ENCODE peak calls at places on chromosomes 13 and 19, in four cellular contexts. J is right atrium auricular region, G is body of pancreas, I is B cell. L is an unnamed sample.
A peak's percentile ranks its signal among the peaks of the same experiment; 100 is the strongest.

GRCh38 chr19:6238643-6239281 is 41.0 kb downstream of the MLLT1 start:
- DNase-seq in G (peak; percentile 57), J (no peak), I (no peak), L (no peak)

GRCh38 chr13:19633340-19634128 is at the start of gene MPHOSPH8:
- DNase-seq in I (peak; percentile 97), G (peak; percentile 96), J (peak; percentile 97), L (peak; percentile 90)

GRCh38 chr19:4122480-4122879 is 1.4 kb downstream of the MAP2K2 start:
- DNase-seq in J (no peak), G (no peak), I (no peak), L (no peak)

GRCh38 chr13:25493930-25494707 is 122.3 kb downstream of the ATP8A2 start:
- DNase-seq in I (no peak), G (no peak), J (no peak), L (peak; percentile 11)

GRCh38 chr19:1767464-1767933 is 14.2 kb downstream of the ONECUT3 start:
- DNase-seq in G (peak; percentile 47), J (no peak), I (peak; percentile 81), L (peak; percentile 75)

GRCh38 chr19:58399903-58400637 is 4.6 kb downstream of the RNF225 start:
- DNase-seq in J (no peak), G (no peak), I (no peak), L (no peak)

GRCh38 chr19:8208710-8209110 is 460 bp upstream of the CERS4 start:
- DNase-seq in G (no peak), I (no peak), J (peak; percentile 59), L (no peak)

GRCh38 chr13:106799731-106800335 is 231.9 kb upstream of the ARGLU1 start:
- DNase-seq in I (no peak), J (no peak), G (no peak), L (no peak)

GRCh38 chr19:47225746-47226425 is 5.1 kb downstream of the BBC3 start:
- DNase-seq in I (peak; percentile 95), J (peak; percentile 89), G (peak; percentile 93), L (peak; percentile 89)

GRCh38 chr19:2865334-2866221 is 1.6 kb upstream of the ZNF556 start:
- DNase-seq in G (no peak), I (no peak), J (no peak), L (no peak)

GRCh38 chr19:42115219-42115618 is 17.0 kb downstream of the POU2F2 start:
- DNase-seq in J (no peak), G (peak; percentile 85), I (no peak), L (no peak)

GRCh38 chr19:54164369-54165068 is 5.0 kb upstream of the LENG1 start:
- DNase-seq in J (peak; percentile 68), I (peak; percentile 37), G (peak; percentile 62), L (peak; percentile 64)

GRCh38 chr13:39144941-39145533 is 106.8 kb downstream of the NHLRC3 start:
- DNase-seq in J (peak; percentile 67), I (peak; percentile 10), G (peak; percentile 69), L (peak; percentile 57)

GRCh38 chr19:10269333-10270179 is 1.4 kb upstream of the ICAM1 start:
- DNase-seq in G (peak; percentile 81), J (peak; percentile 93), I (peak; percentile 93), L (peak; percentile 95)

GRCh38 chr13:44331446-44331845 is 42.2 kb upstream of the SERP2 start:
- DNase-seq in I (no peak), G (no peak), J (no peak), L (no peak)

GRCh38 chr19:50710612-50711011 is 9.0 kb downstream of the SHANK1 start:
- DNase-seq in I (no peak), G (no peak), J (no peak), L (no peak)

GRCh38 chr19:47507924-47508553 is 6.8 kb downstream of the NAPA start:
- DNase-seq in G (peak; percentile 39), I (no peak), J (no peak), L (no peak)

GRCh38 chr13:51801631-51802099 is 2.3 kb downstream of the DHRS12 start:
- DNase-seq in I (no peak), J (peak; percentile 83), G (peak; percentile 93), L (no peak)

GRCh38 chr13:72637561-72637960 is 89.9 kb downstream of the MZT1 start:
- DNase-seq in G (no peak), J (no peak), I (no peak), L (no peak)

GRCh38 chr19:3808420-3809143 is 22.4 kb upstream of the MATK start:
- DNase-seq in G (peak; percentile 14), J (no peak), I (no peak), L (no peak)

GRCh38 chr19:45767881-45768643 is 990 bp downstream of the SIX5 start:
- DNase-seq in G (peak; percentile 86), I (peak; percentile 66), J (peak; percentile 71), L (peak; percentile 57)

GRCh38 chr19:4524808-4525562 is 6.7 kb upstream of the PLIN4 start:
- DNase-seq in J (no peak), G (peak; percentile 66), I (peak; percentile 73), L (peak; percentile 77)

GRCh38 chr19:36772341-36773222 is at the start of gene ZNF850:
- DNase-seq in G (peak; percentile 97), I (peak; percentile 94), J (peak; percentile 95), L (peak; percentile 94)

GRCh38 chr13:108624108-108624507 is 5.3 kb upstream of the MYO16 start:
- DNase-seq in I (no peak), J (no peak), G (no peak), L (no peak)

GRCh38 chr19:2722541-2723344 is 1.6 kb upstream of the DIRAS1 start:
- DNase-seq in I (no peak), G (peak; percentile 44), J (peak; percentile 70), L (no peak)

GRCh38 chr19:339262-339887 is 5.2 kb downstream of the MIER2 start:
- DNase-seq in G (no peak), I (no peak), J (no peak), L (no peak)

GRCh38 chr13:45102136-45102802 is 18.0 kb upstream of the GTF2F2 start:
- DNase-seq in G (no peak), J (no peak), I (no peak), L (no peak)

GRCh38 chr13:36453518-36453917 is 21.2 kb downstream of the CCNA1 start:
- DNase-seq in G (no peak), I (no peak), J (no peak), L (no peak)

GRCh38 chr13:106917673-106918652 is 350.0 kb upstream of the ARGLU1 start:
- DNase-seq in J (peak; percentile 74), G (peak; percentile 77), I (peak; percentile 71), L (peak; percentile 91)

GRCh38 chr19:49422407-49423277 is 599 bp downstream of the PTH2 start:
- DNase-seq in J (no peak), G (peak; percentile 45), I (peak; percentile 60), L (peak; percentile 75)

GRCh38 chr13:50699874-50700663 is 143.4 kb downstream of the DLEU7 start:
- DNase-seq in J (no peak), I (no peak), G (no peak), L (no peak)

GRCh38 chr13:87925006-87925405 is 253.8 kb downstream of the SLITRK5 start:
- DNase-seq in G (no peak), I (no peak), J (no peak), L (no peak)

DNA sequence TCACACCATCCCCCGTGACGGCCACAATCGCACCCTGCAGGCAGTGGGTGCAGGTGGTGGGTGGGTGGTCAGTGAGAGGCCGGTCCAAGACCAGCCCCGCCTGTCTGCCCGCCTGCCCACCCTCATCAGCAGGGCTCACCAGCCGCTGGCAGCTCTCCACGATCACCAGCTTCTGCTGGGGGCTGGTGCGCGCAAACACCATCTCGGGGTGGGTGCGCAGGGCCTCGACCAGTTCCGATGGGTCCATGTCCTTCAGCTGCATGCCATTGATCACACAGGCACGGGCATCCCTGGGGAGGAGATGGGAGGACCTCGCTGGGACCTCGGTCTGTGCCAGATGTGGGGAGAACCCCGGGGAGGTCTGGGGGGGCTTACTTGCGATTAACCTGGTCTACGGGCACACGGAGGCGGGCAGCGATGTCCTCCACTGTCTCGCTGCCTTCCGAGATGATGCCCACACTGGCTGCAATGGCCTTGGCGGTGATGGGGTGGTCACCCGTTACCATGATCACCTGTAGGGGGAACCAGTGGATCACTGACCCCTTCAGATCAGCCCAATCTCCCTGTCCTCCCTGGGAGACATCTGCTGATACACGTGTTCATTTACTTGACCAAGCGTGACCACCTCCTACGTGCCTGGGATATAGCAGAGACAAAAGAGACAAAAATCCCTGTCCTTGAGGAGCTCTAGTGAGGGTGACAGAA is 8.0 kb downstream of the ATP4A start:
- DNase-seq in I (no peak), G (peak; percentile 34), J (no peak), L (peak; percentile 56)
- TF ChIP-seq CTCF in I (no peak), G (peak; percentile 40), J (no peak), L (no peak)

GRCh38 chr19:16141043-16141442 is 2.4 kb upstream of the HSH2D start:
- DNase-seq in G (no peak), I (peak; percentile 83), J (no peak), L (no peak)
- TF ChIP-seq CTCF in G (no peak), I (peak; percentile 21), J (no peak), L (no peak)

GRCh38 chr13:49353908-49354307 is 90.0 kb downstream of the CAB39L start:
- DNase-seq in J (no peak), G (no peak), I (no peak), L (no peak)
- TF ChIP-seq CTCF in J (no peak), G (no peak), I (no peak), L (no peak)

GRCh38 chr13:73772449-73773186 is 361.6 kb downstream of the KLF12 start:
- DNase-seq in J (no peak), I (no peak), G (no peak), L (no peak)

GRCh38 chr13:73765651-73766384 is 368.4 kb downstream of the KLF12 start:
- DNase-seq in I (peak; percentile 65), G (peak; percentile 92), J (peak; percentile 75), L (peak; percentile 65)

GRCh38 chr13:73767191-73767741 is 366.9 kb downstream of the KLF12 start:
- DNase-seq in I (peak; percentile 26), J (no peak), G (no peak), L (no peak)

DNA sequence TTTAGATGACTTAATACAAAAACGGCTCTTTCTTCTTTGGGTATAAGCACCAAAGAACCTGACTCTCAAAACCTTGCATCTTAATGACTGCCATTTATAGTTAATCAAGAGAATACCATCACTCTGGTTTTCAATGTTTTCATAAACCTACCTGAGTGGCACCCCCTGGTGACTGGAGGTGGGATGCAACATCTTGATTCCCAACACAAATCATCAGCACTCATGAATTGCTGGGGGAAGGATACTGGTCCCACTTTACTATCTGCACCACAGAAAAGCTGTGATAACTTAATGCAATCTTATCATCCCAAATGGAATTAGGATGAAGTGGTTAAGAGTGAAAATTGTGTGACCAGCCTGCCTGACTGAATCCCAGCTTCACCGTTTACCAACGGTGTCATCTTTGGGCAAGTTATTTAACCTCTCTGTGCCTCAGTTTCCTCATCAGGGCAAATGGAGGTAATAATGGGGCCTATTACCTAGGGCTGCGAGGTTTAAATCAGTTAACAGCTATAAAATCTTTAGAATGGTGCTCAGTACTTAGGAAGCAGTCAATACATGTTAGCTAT is 366.4 kb downstream of the KLF12 start:
- DNase-seq in J (no peak), G (no peak), I (peak; percentile 23), L (peak; percentile 24)
- TF ChIP-seq CTCF in J (no peak), G (peak; percentile 12), I (peak; percentile 60), L (peak; percentile 61)

GRCh38 chr13:59176775-59177174 is 987.0 kb downstream of the DIAPH3 start:
- DNase-seq in G (no peak), I (no peak), J (no peak), L (no peak)

GRCh38 chr13:59182241-59182640 is 981.5 kb downstream of the DIAPH3 start:
- DNase-seq in G (no peak), I (no peak), J (no peak), L (no peak)

DNA sequence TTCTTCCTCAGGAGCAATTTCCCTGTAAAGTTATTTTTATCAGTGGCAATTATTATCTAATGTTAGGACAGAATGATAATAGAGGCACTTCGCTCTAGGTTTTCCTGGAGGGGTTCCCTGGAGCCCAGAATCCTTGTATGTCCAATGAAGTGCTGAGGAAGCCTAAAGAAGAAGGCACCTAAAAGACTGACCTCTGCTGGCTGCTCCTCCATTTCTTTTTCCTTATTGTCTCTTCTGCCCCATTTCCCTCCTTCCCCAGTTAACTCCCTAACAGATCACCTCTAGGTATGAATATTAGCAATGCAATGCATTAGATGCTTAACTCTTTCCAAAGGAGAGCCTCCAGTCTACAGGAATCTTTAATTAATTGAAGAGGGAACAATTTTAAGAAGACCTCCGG is 985.4 kb downstream of the DIAPH3 start:
- DNase-seq in J (no peak), G (no peak), I (no peak), L (no peak)
- TF ChIP-seq CTCF in J (no peak), G (no peak), I (no peak), L (no peak)